ENCODE peak calls at places on chromosomes 3 and 15, in seven cellular contexts. One of them, this sample, is unnamed. For H3K4me1, the result is how much of the 10 kb centered on the place peaks cover.

GRCh38 chr3:10471337-10471721 is 34.1 kb downstream of the ATP2B2 start:
- DNase-seq in CD8-positive, alpha-beta T cell: no peak
- DNase-seq in psoas muscle: no peak
- DNase-seq in hepatocyte: peak
- DNase-seq in esophagus squamous epithelium: no peak
- DNase-seq in heart left ventricle: no peak
- DNase-seq in breast epithelium: no peak
- DNase-seq in this sample: no peak

GRCh38 chr15:63430766-63431451 is 49.3 kb upstream of the CA12 start:
- DNase-seq in CD8-positive, alpha-beta T cell: no peak
- DNase-seq in psoas muscle: no peak
- DNase-seq in hepatocyte: no peak
- DNase-seq in esophagus squamous epithelium: no peak
- DNase-seq in heart left ventricle: no peak
- DNase-seq in breast epithelium: no peak
- DNase-seq in this sample: no peak

GRCh38 chr15:68377766-68378165 is 54.2 kb downstream of the ITGA11 start:
- DNase-seq in CD8-positive, alpha-beta T cell: no peak
- DNase-seq in psoas muscle: no peak
- DNase-seq in hepatocyte: no peak
- DNase-seq in esophagus squamous epithelium: no peak
- DNase-seq in heart left ventricle: peak
- DNase-seq in breast epithelium: no peak
- DNase-seq in this sample: peak

GRCh38 chr3:125168711-125169410 is 43.7 kb downstream of the SLC12A8 start:
- DNase-seq in CD8-positive, alpha-beta T cell: no peak
- DNase-seq in psoas muscle: no peak
- DNase-seq in hepatocyte: no peak
- DNase-seq in esophagus squamous epithelium: no peak
- DNase-seq in heart left ventricle: no peak
- DNase-seq in breast epithelium: no peak
- DNase-seq in this sample: no peak

GRCh38 chr15:45540531-45540930 is 18.0 kb upstream of the SLC30A4 start:
- DNase-seq in CD8-positive, alpha-beta T cell: no peak
- DNase-seq in psoas muscle: no peak
- DNase-seq in hepatocyte: no peak
- DNase-seq in esophagus squamous epithelium: no peak
- DNase-seq in heart left ventricle: no peak
- DNase-seq in breast epithelium: no peak
- DNase-seq in this sample: no peak

GRCh38 chr15:74754593-74755215 is 6.1 kb downstream of the CYP1A2 start:
- DNase-seq in CD8-positive, alpha-beta T cell: no peak
- DNase-seq in psoas muscle: peak
- DNase-seq in hepatocyte: no peak
- DNase-seq in esophagus squamous epithelium: no peak
- DNase-seq in heart left ventricle: no peak
- DNase-seq in breast epithelium: no peak
- DNase-seq in this sample: no peak

GRCh38 chr15:62835762-62836161 is 206.8 kb upstream of the TPM1 start:
- DNase-seq in CD8-positive, alpha-beta T cell: no peak
- DNase-seq in psoas muscle: no peak
- DNase-seq in hepatocyte: no peak
- DNase-seq in esophagus squamous epithelium: no peak
- DNase-seq in heart left ventricle: no peak
- DNase-seq in breast epithelium: no peak
- DNase-seq in this sample: no peak

GRCh38 chr15:39183177-39183881 is 397.6 kb upstream of the THBS1 start:
- DNase-seq in CD8-positive, alpha-beta T cell: no peak
- DNase-seq in psoas muscle: no peak
- DNase-seq in hepatocyte: no peak
- DNase-seq in esophagus squamous epithelium: no peak
- DNase-seq in heart left ventricle: no peak
- DNase-seq in breast epithelium: no peak
- DNase-seq in this sample: no peak

GRCh38 chr3:187767266-187768032 is 22.2 kb upstream of the BCL6 start:
- DNase-seq in CD8-positive, alpha-beta T cell: no peak
- DNase-seq in psoas muscle: no peak
- DNase-seq in hepatocyte: no peak
- DNase-seq in esophagus squamous epithelium: no peak
- DNase-seq in heart left ventricle: no peak
- DNase-seq in breast epithelium: no peak
- DNase-seq in this sample: no peak

GRCh38 chr3:124650798-124651197 is 79.5 kb upstream of the UMPS start:
- DNase-seq in CD8-positive, alpha-beta T cell: no peak
- DNase-seq in psoas muscle: no peak
- DNase-seq in hepatocyte: no peak
- DNase-seq in esophagus squamous epithelium: no peak
- DNase-seq in heart left ventricle: no peak
- DNase-seq in breast epithelium: no peak
- DNase-seq in this sample: no peak

GRCh38 chr3:64190517-64191515 is 34.5 kb downstream of the PRICKLE2 start:
- DNase-seq in CD8-positive, alpha-beta T cell: no peak
- DNase-seq in psoas muscle: no peak
- DNase-seq in hepatocyte: peak
- DNase-seq in esophagus squamous epithelium: no peak
- DNase-seq in heart left ventricle: no peak
- DNase-seq in breast epithelium: no peak
- DNase-seq in this sample: no peak

GRCh38 chr3:186700267-186700666 is 16.9 kb upstream of the KNG1 start:
- DNase-seq in CD8-positive, alpha-beta T cell: no peak
- DNase-seq in psoas muscle: no peak
- DNase-seq in hepatocyte: no peak
- DNase-seq in esophagus squamous epithelium: no peak
- DNase-seq in heart left ventricle: no peak
- DNase-seq in breast epithelium: no peak
- DNase-seq in this sample: no peak

GRCh38 chr3:101675709-101676218 is 1.2 kb downstream of the ZBTB11 start:
- DNase-seq in CD8-positive, alpha-beta T cell: no peak
- DNase-seq in psoas muscle: peak
- DNase-seq in hepatocyte: peak
- DNase-seq in esophagus squamous epithelium: no peak
- DNase-seq in heart left ventricle: peak
- DNase-seq in breast epithelium: no peak
- DNase-seq in this sample: no peak

GRCh38 chr3:184282941-184283340 is 7.1 kb downstream of the ECE2 start:
- DNase-seq in CD8-positive, alpha-beta T cell: no peak
- DNase-seq in psoas muscle: no peak
- DNase-seq in hepatocyte: no peak
- DNase-seq in esophagus squamous epithelium: no peak
- DNase-seq in heart left ventricle: no peak
- DNase-seq in breast epithelium: no peak
- DNase-seq in this sample: no peak

GRCh38 chr3:11498646-11499045 is 145.1 kb downstream of the VGLL4 start:
- DNase-seq in CD8-positive, alpha-beta T cell: no peak
- DNase-seq in psoas muscle: peak
- DNase-seq in hepatocyte: peak
- DNase-seq in esophagus squamous epithelium: no peak
- DNase-seq in heart left ventricle: peak
- DNase-seq in breast epithelium: peak
- DNase-seq in this sample: peak

GRCh38 chr3:155554777-155555445 is 190.0 kb downstream of the PLCH1 start:
- DNase-seq in CD8-positive, alpha-beta T cell: no peak
- DNase-seq in psoas muscle: no peak
- DNase-seq in hepatocyte: peak
- DNase-seq in esophagus squamous epithelium: no peak
- DNase-seq in heart left ventricle: no peak
- DNase-seq in breast epithelium: no peak
- DNase-seq in this sample: no peak

GRCh38 chr15:39459538-39459937 is 121.3 kb upstream of the THBS1 start:
- DNase-seq in CD8-positive, alpha-beta T cell: no peak
- DNase-seq in psoas muscle: no peak
- DNase-seq in hepatocyte: no peak
- DNase-seq in esophagus squamous epithelium: no peak
- DNase-seq in heart left ventricle: no peak
- DNase-seq in breast epithelium: no peak
- DNase-seq in this sample: no peak

GRCh38 chr15:91118796-91119590 is 18.9 kb downstream of the SV2B start:
- DNase-seq in CD8-positive, alpha-beta T cell: no peak
- DNase-seq in psoas muscle: no peak
- DNase-seq in hepatocyte: peak
- DNase-seq in esophagus squamous epithelium: no peak
- DNase-seq in heart left ventricle: no peak
- DNase-seq in breast epithelium: no peak
- DNase-seq in this sample: no peak
- H3K4me1 ChIP-seq in CD8-positive, alpha-beta T cell: under half
- H3K4me1 ChIP-seq in psoas muscle: under half
- H3K4me1 ChIP-seq in hepatocyte: under half
- H3K4me1 ChIP-seq in esophagus squamous epithelium: under half
- H3K4me1 ChIP-seq in heart left ventricle: under half
- H3K4me1 ChIP-seq in breast epithelium: under half
- H3K4me1 ChIP-seq in this sample: under half

GRCh38 chr15:101672298-101672697 is 20.1 kb upstream of the TM2D3 start:
- DNase-seq in CD8-positive, alpha-beta T cell: no peak
- DNase-seq in psoas muscle: no peak
- DNase-seq in hepatocyte: no peak
- DNase-seq in esophagus squamous epithelium: no peak
- DNase-seq in heart left ventricle: no peak
- DNase-seq in breast epithelium: no peak
- DNase-seq in this sample: no peak

GRCh38 chr15:101676965-101677364 is 24.8 kb upstream of the TM2D3 start:
- DNase-seq in CD8-positive, alpha-beta T cell: no peak
- DNase-seq in psoas muscle: no peak
- DNase-seq in hepatocyte: no peak
- DNase-seq in esophagus squamous epithelium: no peak
- DNase-seq in heart left ventricle: no peak
- DNase-seq in breast epithelium: no peak
- DNase-seq in this sample: no peak

GRCh38 chr15:101675015-101675414 is 22.8 kb upstream of the TM2D3 start:
- DNase-seq in CD8-positive, alpha-beta T cell: no peak
- DNase-seq in psoas muscle: no peak
- DNase-seq in hepatocyte: no peak
- DNase-seq in esophagus squamous epithelium: no peak
- DNase-seq in heart left ventricle: no peak
- DNase-seq in breast epithelium: no peak
- DNase-seq in this sample: no peak

GRCh38 chr15:101679861-101680260 is 27.7 kb upstream of the TM2D3 start:
- DNase-seq in CD8-positive, alpha-beta T cell: no peak
- DNase-seq in psoas muscle: no peak
- DNase-seq in hepatocyte: peak
- DNase-seq in esophagus squamous epithelium: no peak
- DNase-seq in heart left ventricle: no peak
- DNase-seq in breast epithelium: no peak
- DNase-seq in this sample: no peak

DNA sequence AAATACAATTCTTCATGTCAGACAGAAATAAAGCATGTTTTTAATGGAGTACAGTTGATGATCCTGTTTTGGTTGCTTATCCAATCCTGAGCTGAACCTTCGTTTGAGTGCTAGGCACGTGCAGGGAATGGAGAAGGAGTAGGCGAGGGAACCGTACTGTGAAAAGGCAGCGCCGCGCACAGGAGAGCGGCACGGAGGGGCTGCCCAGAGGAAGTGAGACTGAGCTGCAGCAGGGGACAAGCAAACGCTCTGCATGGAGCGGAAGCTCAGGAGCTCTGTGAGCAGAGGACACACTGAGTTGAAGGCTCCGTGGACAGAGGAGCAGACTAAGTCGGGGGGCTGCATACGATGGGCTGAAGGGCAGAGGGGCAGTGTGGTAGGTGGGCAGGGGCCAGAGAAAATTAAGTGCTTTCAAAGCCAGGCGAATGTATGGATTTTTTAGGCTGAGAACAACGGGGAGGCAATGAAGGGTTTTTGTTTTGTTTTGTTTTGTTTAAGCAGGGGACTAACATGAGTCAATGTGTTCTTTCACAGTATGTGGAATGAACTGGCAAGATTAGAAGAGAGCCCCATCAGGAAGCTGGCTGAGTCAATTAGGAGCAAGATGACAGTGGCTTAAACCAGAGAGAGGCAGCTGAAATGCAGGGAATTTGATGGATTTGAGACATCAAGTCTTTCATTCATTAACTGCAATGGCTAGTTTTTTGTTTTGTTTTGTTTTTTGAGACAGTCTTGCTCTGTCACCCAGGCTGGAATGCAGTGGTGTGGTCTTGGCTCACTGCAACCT is 23.8 kb upstream of the TM2D3 start:
- DNase-seq in CD8-positive, alpha-beta T cell: no peak
- DNase-seq in psoas muscle: no peak
- DNase-seq in hepatocyte: no peak
- DNase-seq in esophagus squamous epithelium: no peak
- DNase-seq in heart left ventricle: no peak
- DNase-seq in breast epithelium: no peak
- DNase-seq in this sample: no peak
- H3K4me3 ChIP-seq in CD8-positive, alpha-beta T cell: no peak
- H3K4me3 ChIP-seq in psoas muscle: no peak
- H3K4me3 ChIP-seq in hepatocyte: no peak
- H3K4me3 ChIP-seq in esophagus squamous epithelium: no peak
- H3K4me3 ChIP-seq in heart left ventricle: no peak
- H3K4me3 ChIP-seq in breast epithelium: no peak
- H3K4me3 ChIP-seq in this sample: no peak

GRCh38 chr3:175957427-175957826 is 1098.3 kb downstream of the NAALADL2 start:
- DNase-seq in CD8-positive, alpha-beta T cell: no peak
- DNase-seq in psoas muscle: no peak
- DNase-seq in hepatocyte: no peak
- DNase-seq in esophagus squamous epithelium: no peak
- DNase-seq in heart left ventricle: no peak
- DNase-seq in breast epithelium: no peak
- DNase-seq in this sample: no peak

GRCh38 chr3:175951047-175951694 is 1092.0 kb downstream of the NAALADL2 start:
- DNase-seq in CD8-positive, alpha-beta T cell: no peak
- DNase-seq in psoas muscle: no peak
- DNase-seq in hepatocyte: no peak
- DNase-seq in esophagus squamous epithelium: no peak
- DNase-seq in heart left ventricle: no peak
- DNase-seq in breast epithelium: no peak
- DNase-seq in this sample: no peak

DNA sequence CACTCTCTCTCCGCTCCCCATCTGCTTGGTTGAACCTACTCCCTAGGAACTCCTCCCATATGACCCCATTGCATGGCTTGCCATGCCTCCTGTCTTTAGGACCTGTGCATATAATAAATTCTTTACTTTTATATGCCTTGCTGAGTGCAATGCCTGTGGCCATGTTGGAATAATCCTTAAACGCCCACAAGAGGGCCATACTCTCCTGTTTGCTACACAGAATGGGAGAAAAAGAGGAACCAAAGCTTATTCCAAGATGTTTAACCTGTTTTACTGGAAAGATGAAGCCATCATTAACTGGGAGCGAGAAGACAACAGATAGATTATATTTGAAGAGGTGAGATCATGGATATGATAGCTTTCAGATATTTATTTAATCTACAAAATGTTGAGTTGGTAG is 1097.8 kb downstream of the NAALADL2 start:
- DNase-seq in CD8-positive, alpha-beta T cell: no peak
- DNase-seq in psoas muscle: no peak
- DNase-seq in hepatocyte: no peak
- DNase-seq in esophagus squamous epithelium: no peak
- DNase-seq in heart left ventricle: no peak
- DNase-seq in breast epithelium: no peak
- DNase-seq in this sample: no peak
- TF ChIP-seq CTCF in CD8-positive, alpha-beta T cell: no peak
- TF ChIP-seq CTCF in psoas muscle: no peak
- TF ChIP-seq CTCF in hepatocyte: peak
- TF ChIP-seq CTCF in esophagus squamous epithelium: no peak
- TF ChIP-seq CTCF in heart left ventricle: no peak
- TF ChIP-seq CTCF in breast epithelium: no peak
- TF ChIP-seq CTCF in this sample: no peak

DNA sequence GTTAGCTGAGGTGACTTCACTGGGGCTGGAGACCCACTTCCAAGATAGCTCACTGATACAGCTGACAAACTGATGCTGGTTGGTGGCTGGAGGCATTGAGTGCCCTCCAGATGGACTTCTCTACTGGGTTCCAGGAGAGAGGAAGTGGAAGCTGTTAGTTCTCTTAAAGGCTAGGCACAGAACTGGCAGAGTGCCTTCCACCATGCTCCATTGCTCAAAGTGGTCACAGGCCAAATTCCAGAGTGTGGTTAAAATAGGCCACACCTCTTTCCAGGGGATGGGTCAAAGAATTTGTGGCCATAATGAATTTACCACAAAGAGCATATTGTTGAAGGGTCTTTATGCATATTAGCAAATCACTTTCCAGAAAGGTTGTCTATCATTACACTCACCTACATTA is 74.2 kb downstream of the NMD3 start:
- DNase-seq in CD8-positive, alpha-beta T cell: no peak
- DNase-seq in psoas muscle: no peak
- DNase-seq in hepatocyte: no peak
- DNase-seq in esophagus squamous epithelium: no peak
- DNase-seq in heart left ventricle: no peak
- DNase-seq in breast epithelium: no peak
- DNase-seq in this sample: no peak
- H3K4me1 ChIP-seq in CD8-positive, alpha-beta T cell: under half
- H3K4me1 ChIP-seq in psoas muscle: under half
- H3K4me1 ChIP-seq in hepatocyte: under half
- H3K4me1 ChIP-seq in esophagus squamous epithelium: under half
- H3K4me1 ChIP-seq in heart left ventricle: under half
- H3K4me1 ChIP-seq in breast epithelium: under half
- H3K4me1 ChIP-seq in this sample: under half

This sample was measured in RWPE2.